ENCODE peak calls at places on chromosome 2, in eight cellular contexts. U, X, F, N, T, P, M and Q are unnamed samples.

GRCh38 chr2:44753552-44754285 is 187.8 kb upstream of the SIX3 start:
- DNase-seq in U (no peak), X (no peak), F (no peak), N (no peak), T (no peak), P (peak; percentile 92), M (no peak), Q (no peak)

GRCh38 chr2:2646312-2647051 is 315.4 kb upstream of the MYT1L start:
- DNase-seq in U (no peak), X (no peak), F (no peak), N (no peak), T (no peak), P (no peak), M (no peak), Q (no peak)

GRCh38 chr2:210250577-210250976 is 25.3 kb upstream of the ACADL start:
- DNase-seq in U (no peak), X (no peak), F (no peak), N (no peak), T (no peak), P (no peak), M (no peak), Q (no peak)

GRCh38 chr2:210318491-210318890 is 3.5 kb upstream of the MYL1 start:
- DNase-seq in U (no peak), X (no peak), F (no peak), N (no peak), T (no peak), P (no peak), M (no peak), Q (no peak)

GRCh38 chr2:128982670-128983069 is 664.0 kb upstream of the HS6ST1 start:
- DNase-seq in U (no peak), X (no peak), F (no peak), N (no peak), T (no peak), P (no peak), M (no peak), Q (no peak)

GRCh38 chr2:218569038-218569431 is 396 bp downstream of the CNOT9 start:
- DNase-seq in U (peak; percentile 32), X (peak; percentile 69), F (no peak), N (no peak), T (peak; percentile 39), P (peak; percentile 83), M (peak; percentile 24), Q (no peak)

GRCh38 chr2:201900362-201900761 is 94.0 kb downstream of the CDK15 start:
- DNase-seq in U (no peak), X (no peak), F (no peak), N (no peak), T (no peak), P (peak; percentile 38), M (no peak), Q (no peak)

GRCh38 chr2:235670974-235671787 is 177.3 kb downstream of the AGAP1 start:
- DNase-seq in U (no peak), X (peak; percentile 65), F (no peak), N (no peak), T (no peak), P (peak; percentile 70), M (no peak), Q (no peak)

GRCh38 chr2:240416821-240417220 is 18.6 kb upstream of the GPC1 start:
- DNase-seq in U (no peak), X (no peak), F (no peak), N (no peak), T (no peak), P (no peak), M (no peak), Q (no peak)

GRCh38 chr2:3606370-3607124 is 11.6 kb downstream of the COLEC11 start:
- DNase-seq in U (no peak), X (no peak), F (no peak), N (no peak), T (no peak), P (no peak), M (no peak), Q (peak; percentile 31)

GRCh38 chr2:96580771-96581170 is 44.2 kb downstream of the ARID5A start:
- DNase-seq in U (no peak), X (no peak), F (no peak), N (no peak), T (no peak), P (no peak), M (no peak), Q (no peak)

GRCh38 chr2:40049782-40050181 is 270.7 kb upstream of the THUMPD2 start:
- DNase-seq in U (no peak), X (no peak), F (no peak), N (no peak), T (no peak), P (peak; percentile 98), M (no peak), Q (no peak)